ENCODE peak calls at places on chromosome 1, in eight cellular contexts. T, S, D, B, X, Y, F and O are unnamed samples.

GRCh38 chr1:195717651-195718050 is 890.6 kb downstream of the KCNT2 start:
- DNase-seq in T (no peak), S (no peak), D (no peak), B (peak), X (peak), Y (no peak), F (no peak), O (no peak)

GRCh38 chr1:81682490-81682889 is 118.2 kb upstream of the ADGRL2 start:
- DNase-seq in T (no peak), S (no peak), D (no peak), B (peak), X (peak), Y (no peak), F (no peak), O (no peak)

GRCh38 chr1:215001419-215002021 is 81.0 kb upstream of the KCNK2 start:
- DNase-seq in T (no peak), S (no peak), D (no peak), B (no peak), X (no peak), Y (no peak), F (no peak), O (no peak)

GRCh38 chr1:162319510-162320160 is 57.0 kb downstream of the SPATA46 start:
- DNase-seq in T (no peak), S (no peak), D (no peak), B (no peak), X (peak), Y (no peak), F (peak), O (no peak)

GRCh38 chr1:86542626-86543025 is 4.3 kb upstream of the CLCA4 start:
- DNase-seq in T (no peak), S (no peak), D (no peak), B (no peak), X (peak), Y (no peak), F (no peak), O (no peak)

GRCh38 chr1:227880342-227880924 is 65.0 kb downstream of the PRSS38 start:
- DNase-seq in T (no peak), S (no peak), D (no peak), B (no peak), X (no peak), Y (peak), F (no peak), O (no peak)

GRCh38 chr1:109640285-109640865 is 15.5 kb upstream of the GSTM4 start:
- DNase-seq in T (peak), S (peak), D (peak), B (peak), X (peak), Y (peak), F (peak), O (no peak)

GRCh38 chr1:232110281-232111090 is 483.9 kb downstream of the DISC1 start:
- DNase-seq in T (no peak), S (no peak), D (no peak), B (no peak), X (peak), Y (no peak), F (peak), O (no peak)

GRCh38 chr1:42529724-42530161 is 66.7 kb downstream of the CCDC30 start:
- DNase-seq in T (no peak), S (no peak), D (no peak), B (no peak), X (peak), Y (no peak), F (no peak), O (no peak)

GRCh38 chr1:193819376-193819775 is 633.0 kb upstream of the B3GALT2 start:
- DNase-seq in T (no peak), S (no peak), D (no peak), B (no peak), X (no peak), Y (no peak), F (no peak), O (no peak)